ENCODE peak calls at places on chromosomes 5 and 9, in six cellular contexts. M, S, F, W, U and T are unnamed samples.

GRCh38 chr5:60883229-60883628 is 39.2 kb upstream of the ELOVL7 start:
- DNase-seq in M (peak; percentile 6), S (no peak), F (no peak), W (no peak), U (peak; percentile 29), T (peak; percentile 6)

GRCh38 chr9:136693490-136694162 is 6.4 kb upstream of the AGPAT2 start:
- DNase-seq in M (peak; percentile 79), S (peak; percentile 28), F (no peak), W (no peak), U (peak; percentile 63), T (peak; percentile 76)

GRCh38 chr9:136994885-136995224 is 1.5 kb downstream of the CLIC3 start:
- DNase-seq in M (no peak), S (no peak), F (no peak), W (no peak), U (no peak), T (no peak)

GRCh38 chr9:27368317-27368985 is 71.5 kb upstream of the EQTN start:
- DNase-seq in M (no peak), S (no peak), F (no peak), W (no peak), U (no peak), T (no peak)

GRCh38 chr5:57900356-57900944 is 417.8 kb upstream of the ACTBL2 start:
- DNase-seq in M (no peak), S (no peak), F (no peak), W (no peak), U (no peak), T (no peak)

GRCh38 chr5:1876708-1877433 is 5.9 kb downstream of the IRX4 start:
- DNase-seq in M (no peak), S (no peak), F (no peak), W (no peak), U (no peak), T (no peak)

GRCh38 chr9:4430492-4431261 is 59.6 kb upstream of the SLC1A1 start:
- DNase-seq in M (no peak), S (peak; percentile 88), F (no peak), W (no peak), U (no peak), T (no peak)

GRCh38 chr5:170630711-170631141 is 126.9 kb downstream of the KCNIP1 start:
- DNase-seq in M (peak; percentile 52), S (no peak), F (no peak), W (no peak), U (no peak), T (no peak)

GRCh38 chr5:143208781-143209510 is 194.5 kb downstream of the NR3C1 start:
- DNase-seq in M (peak; percentile 69), S (no peak), F (no peak), W (no peak), U (no peak), T (no peak)

GRCh38 chr9:136409557-136410455 is 608 bp downstream of the ENTR1 start:
- DNase-seq in M (peak; percentile 32), S (peak; percentile 44), F (no peak), W (no peak), U (peak; percentile 30), T (no peak)

GRCh38 chr5:179648410-179648809 is 24.9 kb upstream of the HNRNPH1 start:
- DNase-seq in M (no peak), S (no peak), F (no peak), W (no peak), U (no peak), T (no peak)

GRCh38 chr5:149581192-149581861 is at the start of gene ARHGEF37:
- DNase-seq in M (no peak), S (peak; percentile 93), F (no peak), W (no peak), U (peak; percentile 12), T (peak; percentile 33)

GRCh38 chr9:89740722-89741121 is 135.9 kb downstream of the GADD45G start:
- DNase-seq in M (no peak), S (no peak), F (no peak), W (peak; percentile 57), U (no peak), T (no peak)

GRCh38 chr5:31554552-31554951 is 22.5 kb downstream of the C5orf22 start:
- DNase-seq in M (no peak), S (no peak), F (no peak), W (no peak), U (no peak), T (no peak)

GRCh38 chr9:18707078-18707477 is 233.1 kb downstream of the ADAMTSL1 start:
- DNase-seq in M (peak; percentile 1), S (no peak), F (no peak), W (no peak), U (peak; percentile 7), T (no peak)

GRCh38 chr5:179762781-179763176 is 30.2 kb downstream of the MAML1 start:
- DNase-seq in M (no peak), S (no peak), F (no peak), W (no peak), U (no peak), T (no peak)

GRCh38 chr9:2872307-2872940 is 28.5 kb upstream of the PUM3 start:
- DNase-seq in M (no peak), S (no peak), F (no peak), W (no peak), U (peak; percentile 49), T (peak; percentile 23)

GRCh38 chr5:76175051-76175666 is 92.0 kb downstream of the SV2C start:
- DNase-seq in M (peak; percentile 78), S (peak; percentile 68), F (peak; percentile 66), W (peak; percentile 32), U (peak; percentile 48), T (peak; percentile 46)

GRCh38 chr5:68771221-68771620 is 322.6 kb upstream of the SLC30A5 start:
- DNase-seq in M (no peak), S (no peak), F (no peak), W (no peak), U (no peak), T (no peak)

GRCh38 chr9:38620483-38621433 is at the start of gene ANKRD18A:
- DNase-seq in M (no peak), S (peak; percentile 57), F (peak; percentile 88), W (no peak), U (peak; percentile 89), T (peak; percentile 83)

GRCh38 chr9:76023715-76024195 is 133.3 kb downstream of the PCSK5 start:
- DNase-seq in M (no peak), S (no peak), F (no peak), W (no peak), U (peak; percentile 82), T (peak; percentile 39)

GRCh38 chr9:97958812-97959511 is 21.0 kb upstream of the HEMGN start:
- DNase-seq in M (peak; percentile 68), S (no peak), F (no peak), W (no peak), U (no peak), T (no peak)

GRCh38 chr5:178398856-178399722 is 166.5 kb upstream of the PHYKPL start:
- DNase-seq in M (no peak), S (no peak), F (no peak), W (no peak), U (no peak), T (no peak)

DNA sequence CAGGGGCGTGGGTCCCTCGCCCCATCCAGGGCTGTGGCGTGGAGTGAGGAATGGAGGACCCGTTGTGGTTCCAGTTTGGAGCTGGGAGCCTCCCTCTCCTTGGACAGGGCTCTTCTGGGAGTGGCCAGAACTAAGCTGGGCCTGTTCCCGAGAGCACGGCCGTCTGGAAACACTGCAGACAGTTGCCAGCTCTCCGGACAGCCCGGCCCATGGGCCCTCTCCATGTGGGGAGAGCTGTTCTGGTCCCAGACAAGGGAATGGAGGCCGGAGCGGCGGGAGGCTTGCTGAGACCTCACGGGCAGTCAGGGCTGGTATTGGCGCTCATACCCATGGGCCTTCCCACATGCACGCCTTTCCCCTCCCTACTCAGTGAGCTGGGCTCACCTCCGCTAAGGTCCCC is 45.2 kb upstream of the FCN2 start:
- DNase-seq in M (no peak), S (no peak), F (no peak), W (no peak), U (no peak), T (no peak)
- H3K36me3 ChIP-seq in M (no peaks in the 10 kb centered on the region), S (peaks cover 4% of the 10 kb centered on the region), F (no peaks in the 10 kb centered on the region), W (no peaks in the 10 kb centered on the region), U (no peaks in the 10 kb centered on the region), T (no peaks in the 10 kb centered on the region)

DNA sequence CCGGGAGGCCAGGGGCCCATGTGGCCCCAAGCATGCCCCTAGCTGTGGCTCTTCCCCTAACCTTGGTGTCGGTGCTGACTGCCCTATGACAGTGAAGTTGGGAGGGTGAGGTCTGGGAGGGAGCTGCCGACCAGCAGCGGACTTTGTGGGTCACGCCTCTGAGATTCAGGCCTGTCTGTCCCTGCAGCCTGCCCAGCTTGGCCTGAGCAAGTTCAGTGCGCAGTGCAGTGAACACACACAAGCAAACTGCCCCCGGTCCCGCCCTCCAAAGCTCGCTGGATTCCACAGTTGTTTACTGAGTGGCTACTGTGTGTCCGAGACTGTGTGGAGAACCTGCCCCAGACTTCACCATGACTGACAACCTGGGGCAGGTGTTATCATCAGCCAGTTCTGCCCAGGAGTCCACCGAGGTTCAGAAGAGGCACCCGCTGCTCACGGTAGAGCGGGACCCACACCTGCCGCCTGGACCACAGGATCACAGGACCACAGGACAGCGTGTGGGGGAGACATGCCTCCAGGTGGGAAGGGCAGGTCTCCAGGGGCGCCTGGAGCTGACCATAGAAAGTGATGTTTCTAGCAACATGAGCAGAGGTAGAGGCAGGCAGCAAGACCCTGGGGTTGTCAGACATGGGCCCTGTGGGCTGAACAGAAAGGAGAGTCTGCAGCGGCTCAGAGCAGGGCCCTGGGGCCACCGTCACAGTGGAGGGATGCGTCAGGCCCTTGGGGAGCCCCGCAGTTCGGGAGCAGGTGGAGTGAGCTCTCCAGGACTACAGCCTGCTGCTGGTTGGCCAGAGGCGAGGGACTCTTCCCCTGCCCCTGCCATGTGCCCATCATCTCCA is 105.2 kb downstream of the PHF2 start:
- DNase-seq in M (no peak), S (no peak), F (no peak), W (no peak), U (peak; percentile 36), T (no peak)
- TF ChIP-seq MAX in M (no peak), S (no peak), F (no peak), W (no peak), U (no peak), T (no peak)

GRCh38 chr5:79227484-79227995 is 8.4 kb upstream of the JMY start:
- DNase-seq in M (no peak), S (no peak), F (no peak), W (no peak), U (no peak), T (no peak)

GRCh38 chr5:79224275-79224984 is 11.5 kb upstream of the JMY start:
- DNase-seq in M (no peak), S (no peak), F (no peak), W (no peak), U (no peak), T (no peak)

GRCh38 chr5:79225441-79225840 is 10.5 kb upstream of the JMY start:
- DNase-seq in M (no peak), S (no peak), F (no peak), W (no peak), U (no peak), T (no peak)

GRCh38 chr5:79229357-79230174 is 6.4 kb upstream of the JMY start:
- DNase-seq in M (no peak), S (no peak), F (no peak), W (peak; percentile 69), U (no peak), T (no peak)

DNA sequence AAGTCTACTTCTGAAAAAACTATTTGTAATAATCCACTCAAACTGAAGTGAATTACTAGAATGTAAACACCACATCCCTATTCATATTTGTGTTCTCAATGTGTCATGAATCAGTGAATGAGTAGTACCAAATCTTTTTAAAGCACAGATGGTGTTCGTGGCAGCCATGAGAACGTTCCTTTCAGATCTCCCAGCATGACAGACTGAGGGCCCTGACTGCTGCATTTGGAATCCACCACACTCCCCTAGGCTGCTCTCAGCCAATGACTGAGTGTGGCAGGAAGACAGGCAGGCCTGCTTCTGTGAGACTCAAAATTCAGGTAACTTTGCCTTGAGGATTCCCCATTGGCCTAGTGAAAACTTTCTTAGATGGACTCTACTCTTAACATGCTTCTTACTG is 10.9 kb upstream of the JMY start:
- DNase-seq in M (no peak), S (no peak), F (no peak), W (no peak), U (no peak), T (no peak)
- TF ChIP-seq EZH2 in M (no peak), S (no peak), F (no peak), W (no peak), U (no peak), T (no peak)

GRCh38 chr5:53035868-53036381 is 46.8 kb downstream of the ITGA2 start:
- DNase-seq in M (peak; percentile 20), S (peak; percentile 28), F (no peak), W (no peak), U (no peak), T (no peak)
- H3K36me3 ChIP-seq in M (no peaks in the 10 kb centered on the region), S (no peaks in the 10 kb centered on the region), F (no peaks in the 10 kb centered on the region), W (no peaks in the 10 kb centered on the region), U (peaks cover 32% of the 10 kb centered on the region), T (no peaks in the 10 kb centered on the region)